ENCODE peak calls at places on chromosome 11, in seven cellular contexts. One of them, this sample, is unnamed. For H3K27me3, the result is how much of the 10 kb centered on the place peaks cover.

GRCh38 chr11:70002433-70002832 is 75.7 kb upstream of the ANO1 start:
- DNase-seq in ovary: no peak
- DNase-seq in neural progenitor cell: no peak
- DNase-seq in left ventricle myocardium inferior: no peak
- DNase-seq in IMR-90: no peak
- DNase-seq in hepatocyte: no peak
- DNase-seq in Panc1: no peak
- DNase-seq in this sample: no peak

GRCh38 chr11:123587044-123587443 is 67.4 kb downstream of the SCN3B start:
- DNase-seq in ovary: no peak
- DNase-seq in neural progenitor cell: no peak
- DNase-seq in left ventricle myocardium inferior: no peak
- DNase-seq in IMR-90: no peak
- DNase-seq in hepatocyte: peak
- DNase-seq in Panc1: no peak
- DNase-seq in this sample: no peak

GRCh38 chr11:127610787-127611186 is 610.2 kb upstream of the KIRREL3 start:
- DNase-seq in ovary: no peak
- DNase-seq in neural progenitor cell: no peak
- DNase-seq in left ventricle myocardium inferior: no peak
- DNase-seq in IMR-90: no peak
- DNase-seq in hepatocyte: no peak
- DNase-seq in Panc1: no peak
- DNase-seq in this sample: no peak

GRCh38 chr11:61024938-61025818 is 53.7 kb downstream of the CD6 start:
- DNase-seq in ovary: no peak
- DNase-seq in neural progenitor cell: no peak
- DNase-seq in left ventricle myocardium inferior: no peak
- DNase-seq in IMR-90: no peak
- DNase-seq in hepatocyte: no peak
- DNase-seq in Panc1: no peak
- DNase-seq in this sample: no peak

GRCh38 chr11:93194673-93195291 is 3.0 kb downstream of the SLC36A4 start:
- DNase-seq in ovary: no peak
- DNase-seq in neural progenitor cell: no peak
- DNase-seq in left ventricle myocardium inferior: no peak
- DNase-seq in IMR-90: no peak
- DNase-seq in hepatocyte: no peak
- DNase-seq in Panc1: no peak
- DNase-seq in this sample: no peak

GRCh38 chr11:67278939-67279588 is 10.0 kb upstream of the ANKRD13D start:
- DNase-seq in ovary: no peak
- DNase-seq in neural progenitor cell: no peak
- DNase-seq in left ventricle myocardium inferior: no peak
- DNase-seq in IMR-90: no peak
- DNase-seq in hepatocyte: no peak
- DNase-seq in Panc1: no peak
- DNase-seq in this sample: no peak

GRCh38 chr11:67287355-67288197 is 1.5 kb upstream of the ANKRD13D start:
- DNase-seq in ovary: no peak
- DNase-seq in neural progenitor cell: no peak
- DNase-seq in left ventricle myocardium inferior: peak
- DNase-seq in IMR-90: no peak
- DNase-seq in hepatocyte: no peak
- DNase-seq in Panc1: no peak
- DNase-seq in this sample: no peak

GRCh38 chr11:22671751-22672150 is 5.3 kb downstream of the GAS2 start:
- DNase-seq in ovary: no peak
- DNase-seq in neural progenitor cell: no peak
- DNase-seq in left ventricle myocardium inferior: no peak
- DNase-seq in IMR-90: peak
- DNase-seq in hepatocyte: no peak
- DNase-seq in Panc1: no peak
- DNase-seq in this sample: no peak

GRCh38 chr11:89416961-89417360 is 74.2 kb downstream of the NOX4 start:
- DNase-seq in ovary: no peak
- DNase-seq in neural progenitor cell: no peak
- DNase-seq in left ventricle myocardium inferior: no peak
- DNase-seq in IMR-90: no peak
- DNase-seq in hepatocyte: no peak
- DNase-seq in Panc1: no peak
- DNase-seq in this sample: no peak

GRCh38 chr11:118786657-118787056 is 4.3 kb downstream of the DDX6 start:
- DNase-seq in ovary: no peak
- DNase-seq in neural progenitor cell: no peak
- DNase-seq in left ventricle myocardium inferior: no peak
- DNase-seq in IMR-90: no peak
- DNase-seq in hepatocyte: no peak
- DNase-seq in Panc1: no peak
- DNase-seq in this sample: no peak

GRCh38 chr11:19433367-19433766 is 192.6 kb upstream of the E2F8 start:
- DNase-seq in ovary: no peak
- DNase-seq in neural progenitor cell: peak
- DNase-seq in left ventricle myocardium inferior: no peak
- DNase-seq in IMR-90: no peak
- DNase-seq in hepatocyte: no peak
- DNase-seq in Panc1: no peak
- DNase-seq in this sample: no peak

GRCh38 chr11:9002920-9003572 is 755 bp downstream of the NRIP3 start:
- DNase-seq in ovary: no peak
- DNase-seq in neural progenitor cell: no peak
- DNase-seq in left ventricle myocardium inferior: no peak
- DNase-seq in IMR-90: no peak
- DNase-seq in hepatocyte: no peak
- DNase-seq in Panc1: no peak
- DNase-seq in this sample: no peak

GRCh38 chr11:87596176-87596575 is 558.4 kb downstream of the TMEM135 start:
- DNase-seq in ovary: no peak
- DNase-seq in neural progenitor cell: no peak
- DNase-seq in left ventricle myocardium inferior: no peak
- DNase-seq in IMR-90: no peak
- DNase-seq in hepatocyte: no peak
- DNase-seq in Panc1: no peak
- DNase-seq in this sample: no peak

GRCh38 chr11:36508743-36509142 is 1.3 kb downstream of the TRAF6 start:
- DNase-seq in ovary: no peak
- DNase-seq in neural progenitor cell: no peak
- DNase-seq in left ventricle myocardium inferior: no peak
- DNase-seq in IMR-90: peak
- DNase-seq in hepatocyte: no peak
- DNase-seq in Panc1: no peak
- DNase-seq in this sample: no peak

GRCh38 chr11:115905331-115905730 is 401.1 kb upstream of the CADM1 start:
- DNase-seq in ovary: no peak
- DNase-seq in neural progenitor cell: no peak
- DNase-seq in left ventricle myocardium inferior: no peak
- DNase-seq in IMR-90: peak
- DNase-seq in hepatocyte: no peak
- DNase-seq in Panc1: no peak
- DNase-seq in this sample: no peak

GRCh38 chr11:79428406-79428805 is 12.4 kb downstream of the TENM4 start:
- DNase-seq in ovary: no peak
- DNase-seq in neural progenitor cell: no peak
- DNase-seq in left ventricle myocardium inferior: no peak
- DNase-seq in IMR-90: no peak
- DNase-seq in hepatocyte: no peak
- DNase-seq in Panc1: no peak
- DNase-seq in this sample: no peak

GRCh38 chr11:1473786-1474185 is 12.8 kb downstream of the MOB2 start:
- DNase-seq in ovary: peak
- DNase-seq in neural progenitor cell: no peak
- DNase-seq in left ventricle myocardium inferior: peak
- DNase-seq in IMR-90: no peak
- DNase-seq in hepatocyte: no peak
- DNase-seq in Panc1: no peak
- DNase-seq in this sample: no peak

GRCh38 chr11:67510023-67510345 is 2.0 kb upstream of the CDK2AP2 start:
- DNase-seq in ovary: no peak
- DNase-seq in neural progenitor cell: no peak
- DNase-seq in left ventricle myocardium inferior: no peak
- DNase-seq in IMR-90: peak
- DNase-seq in hepatocyte: no peak
- DNase-seq in Panc1: no peak
- DNase-seq in this sample: no peak

GRCh38 chr11:22734628-22735345 is 68.4 kb downstream of the GAS2 start:
- DNase-seq in ovary: no peak
- DNase-seq in neural progenitor cell: no peak
- DNase-seq in left ventricle myocardium inferior: no peak
- DNase-seq in IMR-90: no peak
- DNase-seq in hepatocyte: no peak
- DNase-seq in Panc1: no peak
- DNase-seq in this sample: no peak

GRCh38 chr11:107275632-107276031 is 182.0 kb downstream of the CWF19L2 start:
- DNase-seq in ovary: no peak
- DNase-seq in neural progenitor cell: no peak
- DNase-seq in left ventricle myocardium inferior: no peak
- DNase-seq in IMR-90: no peak
- DNase-seq in hepatocyte: no peak
- DNase-seq in Panc1: no peak
- DNase-seq in this sample: no peak

GRCh38 chr11:48169259-48169658 is 47.4 kb upstream of the OR4B1 start:
- DNase-seq in ovary: no peak
- DNase-seq in neural progenitor cell: no peak
- DNase-seq in left ventricle myocardium inferior: no peak
- DNase-seq in IMR-90: no peak
- DNase-seq in hepatocyte: no peak
- DNase-seq in Panc1: no peak
- DNase-seq in this sample: no peak

GRCh38 chr11:48170176-48170839 is 46.3 kb upstream of the OR4B1 start:
- DNase-seq in ovary: no peak
- DNase-seq in neural progenitor cell: peak
- DNase-seq in left ventricle myocardium inferior: peak
- DNase-seq in IMR-90: peak
- DNase-seq in hepatocyte: no peak
- DNase-seq in Panc1: no peak
- DNase-seq in this sample: no peak

GRCh38 chr11:48168815-48169214 is 47.8 kb upstream of the OR4B1 start:
- DNase-seq in ovary: no peak
- DNase-seq in neural progenitor cell: no peak
- DNase-seq in left ventricle myocardium inferior: no peak
- DNase-seq in IMR-90: no peak
- DNase-seq in hepatocyte: no peak
- DNase-seq in Panc1: no peak
- DNase-seq in this sample: no peak

GRCh38 chr11:48169706-48170105 is 46.9 kb upstream of the OR4B1 start:
- DNase-seq in ovary: no peak
- DNase-seq in neural progenitor cell: no peak
- DNase-seq in left ventricle myocardium inferior: peak
- DNase-seq in IMR-90: peak
- DNase-seq in hepatocyte: no peak
- DNase-seq in Panc1: no peak
- DNase-seq in this sample: no peak

GRCh38 chr11:48170840-48171233 is 45.8 kb upstream of the OR4B1 start:
- DNase-seq in ovary: no peak
- DNase-seq in neural progenitor cell: no peak
- DNase-seq in left ventricle myocardium inferior: no peak
- DNase-seq in IMR-90: peak
- DNase-seq in hepatocyte: peak
- DNase-seq in Panc1: no peak
- DNase-seq in this sample: no peak
- H3K27ac ChIP-seq in ovary: no peak
- H3K27ac ChIP-seq in neural progenitor cell: no peak
- H3K27ac ChIP-seq in left ventricle myocardium inferior: peak
- H3K27ac ChIP-seq in IMR-90: peak
- H3K27ac ChIP-seq in hepatocyte: no peak
- H3K27ac ChIP-seq in Panc1: no peak
- H3K27ac ChIP-seq in this sample: no peak

DNA sequence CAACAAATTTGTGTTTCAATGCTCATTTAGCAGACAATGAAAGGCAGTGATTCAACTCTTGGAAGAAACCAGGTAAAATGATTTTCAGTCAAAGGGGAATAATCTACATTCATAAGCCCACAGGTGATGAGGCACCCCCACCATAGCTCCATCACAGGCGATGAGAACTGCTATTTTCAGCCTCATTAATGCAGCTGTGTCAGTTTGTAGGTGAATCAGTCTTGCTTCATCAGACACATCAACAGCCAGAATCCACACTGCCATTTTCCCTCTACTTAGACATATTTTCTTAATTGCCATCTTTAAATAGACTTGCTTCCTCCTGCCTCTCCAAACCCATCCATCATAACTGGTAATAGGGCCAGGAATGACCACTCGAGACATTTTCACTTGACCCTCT is 701.0 kb downstream of the OPCML start:
- DNase-seq in ovary: no peak
- DNase-seq in neural progenitor cell: no peak
- DNase-seq in left ventricle myocardium inferior: no peak
- DNase-seq in IMR-90: no peak
- DNase-seq in hepatocyte: no peak
- DNase-seq in Panc1: no peak
- DNase-seq in this sample: no peak
- H3K27me3 ChIP-seq in ovary: under half
- H3K27me3 ChIP-seq in neural progenitor cell: under half
- H3K27me3 ChIP-seq in left ventricle myocardium inferior: under half
- H3K27me3 ChIP-seq in IMR-90: under half
- H3K27me3 ChIP-seq in hepatocyte: under half
- H3K27me3 ChIP-seq in Panc1: under half
- H3K27me3 ChIP-seq in this sample: under half

DNA sequence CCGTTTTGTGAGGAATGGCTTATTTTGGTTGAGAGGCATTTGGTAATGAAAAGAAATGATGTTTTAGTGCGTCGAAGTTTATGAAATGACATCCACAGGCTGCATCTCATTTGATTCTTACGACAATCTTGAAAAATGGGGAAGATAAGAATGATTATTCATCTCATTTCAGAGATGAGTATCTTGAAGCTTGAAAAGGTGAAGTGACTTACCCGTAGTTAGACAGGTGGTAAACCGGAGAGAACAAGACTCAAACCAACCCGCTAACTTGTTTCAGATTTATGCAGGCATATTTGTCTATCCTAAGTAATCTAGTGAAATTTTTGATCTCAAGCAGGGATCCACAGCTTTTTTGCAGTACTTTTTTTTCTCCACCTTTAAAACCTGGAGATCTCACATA is 9.1 kb upstream of the SORL1-AS1 start:
- DNase-seq in ovary: no peak
- DNase-seq in neural progenitor cell: no peak
- DNase-seq in left ventricle myocardium inferior: no peak
- DNase-seq in IMR-90: no peak
- DNase-seq in hepatocyte: no peak
- DNase-seq in Panc1: no peak
- DNase-seq in this sample: no peak
- H3K4me3 ChIP-seq in ovary: no peak
- H3K4me3 ChIP-seq in neural progenitor cell: no peak
- H3K4me3 ChIP-seq in left ventricle myocardium inferior: no peak
- H3K4me3 ChIP-seq in IMR-90: no peak
- H3K4me3 ChIP-seq in hepatocyte: no peak
- H3K4me3 ChIP-seq in Panc1: no peak
- H3K4me3 ChIP-seq in this sample: no peak

DNA sequence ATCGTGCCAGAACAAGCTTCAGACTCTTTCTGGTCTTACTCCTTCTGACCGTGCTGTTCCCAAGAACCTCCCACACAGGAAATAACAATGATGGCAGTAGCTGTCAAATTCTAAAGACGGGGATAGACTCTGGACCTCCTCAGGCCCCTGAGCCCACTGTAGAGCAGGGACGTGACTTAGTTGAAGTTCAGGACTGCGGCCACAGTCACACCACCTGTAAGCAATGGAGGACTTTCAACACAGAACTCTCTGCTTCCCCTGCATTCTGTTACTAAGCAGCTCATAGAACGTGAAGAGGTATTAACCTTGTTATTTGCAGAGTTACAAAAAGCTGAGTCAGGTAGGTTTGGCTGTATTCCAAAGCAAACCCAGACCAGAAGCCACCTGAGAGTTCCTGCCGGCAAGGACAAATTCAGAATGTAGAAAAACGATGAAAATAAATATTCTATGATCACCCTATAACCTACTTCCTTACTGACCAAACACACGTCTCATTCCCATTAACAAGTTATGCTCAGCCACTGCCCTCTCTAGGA is 12.7 kb downstream of the TMEM45B start:
- DNase-seq in ovary: no peak
- DNase-seq in neural progenitor cell: no peak
- DNase-seq in left ventricle myocardium inferior: no peak
- DNase-seq in IMR-90: no peak
- DNase-seq in hepatocyte: peak
- DNase-seq in Panc1: no peak
- DNase-seq in this sample: no peak
- H3K27ac ChIP-seq in ovary: no peak
- H3K27ac ChIP-seq in neural progenitor cell: no peak
- H3K27ac ChIP-seq in left ventricle myocardium inferior: no peak
- H3K27ac ChIP-seq in IMR-90: no peak
- H3K27ac ChIP-seq in hepatocyte: peak
- H3K27ac ChIP-seq in Panc1: no peak
- H3K27ac ChIP-seq in this sample: no peak

This sample was measured in dorsolateral prefrontal cortex.